ENCODE peak calls at places on chromosomes 7 and 10, in five cellular contexts. One of them, this sample, is unnamed.
A peak's percentile ranks its signal among the peaks of the same experiment; 100 is the strongest.

GRCh38 chr7:10106609-10107008 is 867.1 kb upstream of the PHF14 start:
- DNase-seq in ovary: no peak
- DNase-seq in body of pancreas: no peak
- DNase-seq in right lobe of liver: no peak
- DNase-seq in right cardiac atrium: no peak
- DNase-seq in this sample: no peak

GRCh38 chr7:77629797-77630196 is 66.5 kb upstream of the RSBN1L start:
- DNase-seq in ovary: no peak
- DNase-seq in body of pancreas: no peak
- DNase-seq in right lobe of liver: no peak
- DNase-seq in right cardiac atrium: no peak
- DNase-seq in this sample: no peak

GRCh38 chr10:52567247-52567580 is 205.4 kb downstream of the MBL2 start:
- DNase-seq in ovary: no peak
- DNase-seq in body of pancreas: no peak
- DNase-seq in right lobe of liver: no peak
- DNase-seq in right cardiac atrium: no peak
- DNase-seq in this sample: no peak

GRCh38 chr10:34696423-34696822 is 118.7 kb downstream of the PARD3 start:
- DNase-seq in ovary: no peak
- DNase-seq in body of pancreas: no peak
- DNase-seq in right lobe of liver: no peak
- DNase-seq in right cardiac atrium: no peak
- DNase-seq in this sample: no peak

GRCh38 chr7:65216469-65216868 is 157.2 kb upstream of the ZNF92 start:
- DNase-seq in ovary: no peak
- DNase-seq in body of pancreas: peak; percentile 83
- DNase-seq in right lobe of liver: peak; percentile 77
- DNase-seq in right cardiac atrium: peak; percentile 53
- DNase-seq in this sample: peak; percentile 79

GRCh38 chr7:37945336-37945735 is 24.9 kb downstream of the EPDR1 start:
- DNase-seq in ovary: no peak
- DNase-seq in body of pancreas: no peak
- DNase-seq in right lobe of liver: no peak
- DNase-seq in right cardiac atrium: no peak
- DNase-seq in this sample: no peak

GRCh38 chr10:63375458-63375857 is 90.3 kb downstream of the JMJD1C start:
- DNase-seq in ovary: no peak
- DNase-seq in body of pancreas: no peak
- DNase-seq in right lobe of liver: no peak
- DNase-seq in right cardiac atrium: no peak
- DNase-seq in this sample: no peak

GRCh38 chr7:42915356-42915755 is 3.5 kb upstream of the C7orf25 start:
- DNase-seq in ovary: no peak
- DNase-seq in body of pancreas: no peak
- DNase-seq in right lobe of liver: no peak
- DNase-seq in right cardiac atrium: no peak
- DNase-seq in this sample: no peak

GRCh38 chr7:135147341-135147898 is 452 bp upstream of the TMEM140 start:
- DNase-seq in ovary: peak; percentile 53
- DNase-seq in body of pancreas: no peak
- DNase-seq in right lobe of liver: peak; percentile 51
- DNase-seq in right cardiac atrium: no peak
- DNase-seq in this sample: no peak

GRCh38 chr7:135165862-135166261 is 4.6 kb downstream of the CYREN start:
- DNase-seq in ovary: no peak
- DNase-seq in body of pancreas: no peak
- DNase-seq in right lobe of liver: no peak
- DNase-seq in right cardiac atrium: no peak
- DNase-seq in this sample: no peak

GRCh38 chr10:88027570-88027969 is 164.1 kb downstream of the PTEN start:
- DNase-seq in ovary: no peak
- DNase-seq in body of pancreas: no peak
- DNase-seq in right lobe of liver: no peak
- DNase-seq in right cardiac atrium: peak; percentile 49
- DNase-seq in this sample: no peak

GRCh38 chr7:91731962-91732361 is 148.5 kb downstream of the MTERF1 start:
- DNase-seq in ovary: no peak
- DNase-seq in body of pancreas: no peak
- DNase-seq in right lobe of liver: no peak
- DNase-seq in right cardiac atrium: no peak
- DNase-seq in this sample: no peak

GRCh38 chr10:110372656-110373055 is 67.9 kb upstream of the SMNDC1 start:
- DNase-seq in ovary: no peak
- DNase-seq in body of pancreas: no peak
- DNase-seq in right lobe of liver: no peak
- DNase-seq in right cardiac atrium: no peak
- DNase-seq in this sample: no peak

GRCh38 chr7:74015670-74016069 is 12.3 kb upstream of the ELN start:
- DNase-seq in ovary: no peak
- DNase-seq in body of pancreas: no peak
- DNase-seq in right lobe of liver: no peak
- DNase-seq in right cardiac atrium: no peak
- DNase-seq in this sample: no peak

GRCh38 chr7:71868797-71869196 is 543.3 kb downstream of the CALN1 start:
- DNase-seq in ovary: no peak
- DNase-seq in body of pancreas: no peak
- DNase-seq in right lobe of liver: no peak
- DNase-seq in right cardiac atrium: no peak
- DNase-seq in this sample: no peak

GRCh38 chr10:97713351-97713827 is at the start of gene MARVELD1:
- DNase-seq in ovary: peak; percentile 82
- DNase-seq in body of pancreas: peak; percentile 36
- DNase-seq in right lobe of liver: no peak
- DNase-seq in right cardiac atrium: peak; percentile 92
- DNase-seq in this sample: no peak

GRCh38 chr7:131497454-131497853 is 59.0 kb downstream of the PODXL start:
- DNase-seq in ovary: no peak
- DNase-seq in body of pancreas: no peak
- DNase-seq in right lobe of liver: no peak
- DNase-seq in right cardiac atrium: no peak
- DNase-seq in this sample: no peak

GRCh38 chr7:17305387-17306171 is 7.1 kb downstream of the AHR start:
- DNase-seq in ovary: no peak
- DNase-seq in body of pancreas: no peak
- DNase-seq in right lobe of liver: no peak
- DNase-seq in right cardiac atrium: no peak
- DNase-seq in this sample: no peak

GRCh38 chr7:42522227-42522991 is 285.4 kb upstream of the GLI3 start:
- DNase-seq in ovary: no peak
- DNase-seq in body of pancreas: no peak
- DNase-seq in right lobe of liver: no peak
- DNase-seq in right cardiac atrium: no peak
- DNase-seq in this sample: no peak

GRCh38 chr7:108430664-108431063 is 25.6 kb downstream of the NRCAM start:
- DNase-seq in ovary: no peak
- DNase-seq in body of pancreas: no peak
- DNase-seq in right lobe of liver: no peak
- DNase-seq in right cardiac atrium: no peak
- DNase-seq in this sample: no peak

GRCh38 chr7:1024876-1025746 is 19.2 kb upstream of the GPR146 start:
- DNase-seq in ovary: no peak
- DNase-seq in body of pancreas: no peak
- DNase-seq in right lobe of liver: no peak
- DNase-seq in right cardiac atrium: no peak
- DNase-seq in this sample: no peak
- H3K4me1 ChIP-seq in ovary: peaks cover 3% of the 10 kb centered on the region
- H3K4me1 ChIP-seq in body of pancreas: peaks cover 71% of the 10 kb centered on the region
- H3K4me1 ChIP-seq in right lobe of liver: no peaks in the 10 kb centered on the region
- H3K4me1 ChIP-seq in right cardiac atrium: peaks cover 1% of the 10 kb centered on the region
- H3K4me1 ChIP-seq in this sample: peaks cover 60% of the 10 kb centered on the region

GRCh38 chr7:100434297-100435144 is 1.8 kb downstream of the PPP1R35 start:
- DNase-seq in ovary: peak; percentile 16
- DNase-seq in body of pancreas: no peak
- DNase-seq in right lobe of liver: no peak
- DNase-seq in right cardiac atrium: no peak
- DNase-seq in this sample: no peak
- H3K4me1 ChIP-seq in ovary: peaks cover 23% of the 10 kb centered on the region
- H3K4me1 ChIP-seq in body of pancreas: peaks cover 47% of the 10 kb centered on the region
- H3K4me1 ChIP-seq in right lobe of liver: no peaks in the 10 kb centered on the region
- H3K4me1 ChIP-seq in right cardiac atrium: peaks cover 12% of the 10 kb centered on the region
- H3K4me1 ChIP-seq in this sample: peaks cover 62% of the 10 kb centered on the region

GRCh38 chr7:55060085-55060484 is 41.3 kb downstream of the EGFR start:
- DNase-seq in ovary: no peak
- DNase-seq in body of pancreas: no peak
- DNase-seq in right lobe of liver: no peak
- DNase-seq in right cardiac atrium: no peak
- DNase-seq in this sample: no peak
- H3K4me1 ChIP-seq in ovary: peaks cover 12% of the 10 kb centered on the region
- H3K4me1 ChIP-seq in body of pancreas: no peaks in the 10 kb centered on the region
- H3K4me1 ChIP-seq in right lobe of liver: no peaks in the 10 kb centered on the region
- H3K4me1 ChIP-seq in right cardiac atrium: peaks cover 9% of the 10 kb centered on the region
- H3K4me1 ChIP-seq in this sample: no peaks in the 10 kb centered on the region

GRCh38 chr7:22569586-22570321 is 69.8 kb upstream of the STEAP1B start:
- DNase-seq in ovary: no peak
- DNase-seq in body of pancreas: no peak
- DNase-seq in right lobe of liver: no peak
- DNase-seq in right cardiac atrium: no peak
- DNase-seq in this sample: no peak
- H3K4me1 ChIP-seq in ovary: peaks cover 2% of the 10 kb centered on the region
- H3K4me1 ChIP-seq in body of pancreas: peaks cover 19% of the 10 kb centered on the region
- H3K4me1 ChIP-seq in right lobe of liver: no peaks in the 10 kb centered on the region
- H3K4me1 ChIP-seq in right cardiac atrium: peaks cover 6% of the 10 kb centered on the region
- H3K4me1 ChIP-seq in this sample: peaks cover 10% of the 10 kb centered on the region

GRCh38 chr10:71649631-71650030 is 69.9 kb downstream of the C10orf105 start:
- DNase-seq in ovary: no peak
- DNase-seq in body of pancreas: no peak
- DNase-seq in right lobe of liver: no peak
- DNase-seq in right cardiac atrium: no peak
- DNase-seq in this sample: no peak

GRCh38 chr10:71651428-71651827 is 68.2 kb downstream of the C10orf105 start:
- DNase-seq in ovary: no peak
- DNase-seq in body of pancreas: no peak
- DNase-seq in right lobe of liver: no peak
- DNase-seq in right cardiac atrium: no peak
- DNase-seq in this sample: no peak

GRCh38 chr10:71650397-71650796 is 69.2 kb downstream of the C10orf105 start:
- DNase-seq in ovary: no peak
- DNase-seq in body of pancreas: no peak
- DNase-seq in right lobe of liver: no peak
- DNase-seq in right cardiac atrium: no peak
- DNase-seq in this sample: no peak

GRCh38 chr10:71648595-71649320 is 70.8 kb downstream of the C10orf105 start:
- DNase-seq in ovary: no peak
- DNase-seq in body of pancreas: no peak
- DNase-seq in right lobe of liver: no peak
- DNase-seq in right cardiac atrium: no peak
- DNase-seq in this sample: no peak

DNA sequence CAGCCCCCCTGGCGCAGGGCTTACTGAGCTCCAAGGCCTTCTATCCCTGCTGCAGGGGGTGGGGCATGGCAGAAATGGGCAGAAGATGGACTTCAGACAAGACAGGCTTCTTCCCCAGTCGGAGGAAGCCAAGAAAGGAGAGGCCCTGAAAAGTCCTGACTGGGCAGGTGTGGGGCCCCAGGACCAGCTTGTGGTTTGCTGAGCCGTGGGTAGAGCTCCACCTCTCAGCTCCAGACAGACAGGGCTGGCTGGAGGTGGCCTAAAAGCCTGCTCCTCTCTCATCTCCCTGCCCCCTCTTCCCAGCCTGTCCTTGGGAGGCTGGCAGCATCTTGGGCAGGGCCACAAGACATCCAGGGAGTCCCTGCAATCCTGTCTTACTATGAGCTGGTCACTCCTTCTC is 67.6 kb downstream of the C10orf105 start:
- DNase-seq in ovary: no peak
- DNase-seq in body of pancreas: no peak
- DNase-seq in right lobe of liver: no peak
- DNase-seq in right cardiac atrium: no peak
- DNase-seq in this sample: no peak
- H3K4me1 ChIP-seq in ovary: no peaks in the 10 kb centered on the region
- H3K4me1 ChIP-seq in body of pancreas: no peaks in the 10 kb centered on the region
- H3K4me1 ChIP-seq in right lobe of liver: no peaks in the 10 kb centered on the region
- H3K4me1 ChIP-seq in right cardiac atrium: no peaks in the 10 kb centered on the region
- H3K4me1 ChIP-seq in this sample: no peaks in the 10 kb centered on the region

DNA sequence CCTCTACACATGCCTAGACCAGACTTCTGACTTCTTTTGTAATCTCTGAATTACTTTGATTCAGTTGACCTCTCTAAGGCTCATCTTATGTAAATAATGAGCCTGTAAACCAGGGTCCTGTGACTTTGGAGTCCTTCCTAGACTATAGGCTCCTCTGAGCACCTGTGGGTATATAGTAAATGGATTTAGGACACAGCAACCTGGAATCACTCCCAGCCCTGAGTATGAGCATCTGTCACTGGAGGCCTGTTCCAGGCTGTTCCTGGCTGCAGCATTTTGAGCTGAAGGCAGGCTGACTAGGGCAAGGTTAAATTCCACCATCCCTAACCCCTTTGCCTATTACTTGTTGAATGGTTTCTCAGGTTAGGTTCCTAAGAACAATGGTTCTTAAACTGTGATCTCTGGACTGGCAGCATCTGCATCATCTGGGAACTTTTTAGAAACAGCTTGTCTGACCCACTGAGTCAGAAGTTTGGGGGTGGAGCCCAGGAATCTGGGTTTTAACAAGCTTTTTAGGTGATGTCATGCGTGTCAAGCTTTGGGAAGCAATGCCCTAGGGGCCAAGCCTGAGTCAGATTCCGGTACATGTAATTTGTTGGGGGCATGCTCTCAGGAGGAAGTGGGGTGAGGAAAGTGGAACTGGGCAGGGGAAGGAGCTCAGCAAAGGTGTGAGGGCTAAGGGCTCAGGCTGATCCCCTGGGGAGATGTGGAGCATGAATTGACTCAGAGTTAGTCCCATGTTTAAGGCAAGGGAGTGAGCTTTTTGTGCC is 28.2 kb downstream of the MINDY4 start:
- DNase-seq in ovary: peak; percentile 62
- DNase-seq in body of pancreas: peak; percentile 32
- DNase-seq in right lobe of liver: no peak
- DNase-seq in right cardiac atrium: peak; percentile 57
- DNase-seq in this sample: no peak
- H3K4me1 ChIP-seq in ovary: peaks cover 7% of the 10 kb centered on the region
- H3K4me1 ChIP-seq in body of pancreas: peaks cover 16% of the 10 kb centered on the region
- H3K4me1 ChIP-seq in right lobe of liver: no peaks in the 10 kb centered on the region
- H3K4me1 ChIP-seq in right cardiac atrium: peaks cover 6% of the 10 kb centered on the region
- H3K4me1 ChIP-seq in this sample: peaks cover 61% of the 10 kb centered on the region

GRCh38 chr10:69866688-69867461 is 65.2 kb downstream of the COL13A1 start:
- DNase-seq in ovary: peak; percentile 40
- DNase-seq in body of pancreas: peak; percentile 14
- DNase-seq in right lobe of liver: no peak
- DNase-seq in right cardiac atrium: peak; percentile 79
- DNase-seq in this sample: peak; percentile 36
- H3K4me1 ChIP-seq in ovary: peaks cover 2% of the 10 kb centered on the region
- H3K4me1 ChIP-seq in body of pancreas: peaks cover 4% of the 10 kb centered on the region
- H3K4me1 ChIP-seq in right lobe of liver: no peaks in the 10 kb centered on the region
- H3K4me1 ChIP-seq in right cardiac atrium: peaks cover 11% of the 10 kb centered on the region
- H3K4me1 ChIP-seq in this sample: peaks cover 27% of the 10 kb centered on the region

GRCh38 chr10:51000164-51000563 is 74.1 kb upstream of the PRKG1 start:
- DNase-seq in ovary: no peak
- DNase-seq in body of pancreas: no peak
- DNase-seq in right lobe of liver: no peak
- DNase-seq in right cardiac atrium: no peak
- DNase-seq in this sample: no peak
- H3K4me1 ChIP-seq in ovary: no peaks in the 10 kb centered on the region
- H3K4me1 ChIP-seq in body of pancreas: peaks cover 3% of the 10 kb centered on the region
- H3K4me1 ChIP-seq in right lobe of liver: no peaks in the 10 kb centered on the region
- H3K4me1 ChIP-seq in right cardiac atrium: peaks cover 1% of the 10 kb centered on the region
- H3K4me1 ChIP-seq in this sample: no peaks in the 10 kb centered on the region

This sample was measured in stomach.